ENCODE peak calls at places on chromosomes 3 and 15, in eight cellular contexts. D is AG04450, Z is aorta, R is PC-3, H is heart right ventricle, I is GM23248, N is tibial artery, A is iPS DF 6.9. L is an unnamed sample.

GRCh38 chr15:60648928-60649679 is 170.2 kb upstream of the ICE2 start:
- DNase-seq in H (no peak), N (no peak), R (no peak), A (no peak), I (no peak), Z (no peak), D (no peak), L (no peak)

GRCh38 chr15:50418041-50418583 is 6.1 kb upstream of the USP8 start:
- DNase-seq in R (no peak), D (no peak), A (no peak), N (no peak), H (no peak), I (peak; percentile 27), Z (no peak), L (no peak)

GRCh38 chr15:72168131-72168825 is 29.3 kb downstream of the GRAMD2A start:
- DNase-seq in D (no peak), A (no peak), Z (peak; percentile 49), I (no peak), N (no peak), R (peak; percentile 67), H (peak; percentile 23), L (no peak)

GRCh38 chr15:90620379-90621134 is 90.8 kb downstream of the CRTC3 start:
- DNase-seq in H (no peak), A (no peak), I (no peak), Z (no peak), R (no peak), D (no peak), N (no peak), L (no peak)

GRCh38 chr3:71101014-71101413 is 482.5 kb downstream of the FOXP1 start:
- DNase-seq in Z (no peak), R (peak; percentile 93), D (no peak), N (no peak), H (no peak), A (no peak), I (peak; percentile 87), L (no peak)

GRCh38 chr15:46059921-46060565 is 425.2 kb downstream of the SQOR start:
- DNase-seq in R (no peak), N (no peak), A (no peak), I (no peak), H (no peak), D (no peak), Z (no peak), L (no peak)

GRCh38 chr3:164155386-164155785 is 922.9 kb downstream of the SI start:
- DNase-seq in H (no peak), N (no peak), A (no peak), Z (no peak), R (peak; percentile 7), D (no peak), I (no peak), L (no peak)

GRCh38 chr15:90862964-90863721 is 5.2 kb upstream of the FURIN start:
- DNase-seq in R (peak; percentile 68), D (no peak), I (peak; percentile 73), A (no peak), N (no peak), H (no peak), Z (no peak), L (no peak)

GRCh38 chr3:188947401-188947982 is 224.3 kb upstream of the TPRG1 start:
- DNase-seq in H (peak; percentile 86), Z (peak; percentile 83), N (peak; percentile 93), R (peak; percentile 92), A (peak; percentile 66), D (no peak), I (peak; percentile 89), L (peak; percentile 94)

GRCh38 chr15:32786906-32787305 is 69.1 kb downstream of the GREM1 start:
- DNase-seq in H (no peak), Z (no peak), R (no peak), I (no peak), N (no peak), D (no peak), A (no peak), L (no peak)

GRCh38 chr3:21310891-21311290 is 440.1 kb downstream of the ZNF385D start:
- DNase-seq in N (no peak), I (no peak), A (no peak), D (no peak), Z (no peak), H (no peak), R (no peak), L (no peak)

GRCh38 chr15:56919708-56920637 is 1.5 kb downstream of the TCF12 start:
- DNase-seq in Z (peak; percentile 49), R (peak; percentile 23), N (peak; percentile 67), H (peak; percentile 23), A (no peak), I (peak; percentile 55), D (no peak), L (peak; percentile 51)

GRCh38 chr15:83209333-83209732 is 1.7 kb upstream of the HDGFL3 start:
- DNase-seq in R (no peak), D (no peak), H (no peak), A (no peak), Z (no peak), N (no peak), I (no peak), L (no peak)

GRCh38 chr3:157913751-157914150 is 192.5 kb downstream of the SHOX2 start:
- DNase-seq in A (no peak), I (peak; percentile 15), N (no peak), R (peak; percentile 34), H (no peak), Z (no peak), D (no peak), L (no peak)

GRCh38 chr15:78808550-78808949 is 2.7 kb downstream of the ADAMTS7 start:
- DNase-seq in D (no peak), R (peak; percentile 59), H (no peak), N (no peak), Z (no peak), I (peak; percentile 42), A (no peak), L (no peak)

GRCh38 chr15:99100245-99101173 is 4.4 kb upstream of the SYNM start:
- DNase-seq in A (no peak), N (peak; percentile 87), I (peak; percentile 87), R (peak; percentile 83), H (peak; percentile 85), Z (peak; percentile 86), D (no peak), L (peak; percentile 92)

GRCh38 chr3:3799173-3800075 is at the start of gene LRRN1:
- DNase-seq in H (peak; percentile 34), Z (peak; percentile 67), A (peak; percentile 64), I (peak; percentile 22), R (no peak), N (peak; percentile 74), D (no peak), L (peak; percentile 69)

GRCh38 chr3:99012051-99012450 is 110.6 kb upstream of the DCBLD2 start:
- DNase-seq in I (peak; percentile 8), N (peak; percentile 82), D (no peak), Z (peak; percentile 63), A (no peak), R (no peak), H (no peak), L (no peak)

GRCh38 chr3:153681057-153681456 is 440.1 kb upstream of the ARHGEF26 start:
- DNase-seq in R (no peak), A (no peak), N (no peak), H (no peak), Z (no peak), I (no peak), D (no peak), L (no peak)
- H3K27ac ChIP-seq in R (no peak overlapping the region), A (no peak overlapping the region), N (no peak overlapping the region), H (no peak overlapping the region), Z (no peak overlapping the region), I (no peak overlapping the region), D (no peak overlapping the region), L (no peak overlapping the region)

DNA sequence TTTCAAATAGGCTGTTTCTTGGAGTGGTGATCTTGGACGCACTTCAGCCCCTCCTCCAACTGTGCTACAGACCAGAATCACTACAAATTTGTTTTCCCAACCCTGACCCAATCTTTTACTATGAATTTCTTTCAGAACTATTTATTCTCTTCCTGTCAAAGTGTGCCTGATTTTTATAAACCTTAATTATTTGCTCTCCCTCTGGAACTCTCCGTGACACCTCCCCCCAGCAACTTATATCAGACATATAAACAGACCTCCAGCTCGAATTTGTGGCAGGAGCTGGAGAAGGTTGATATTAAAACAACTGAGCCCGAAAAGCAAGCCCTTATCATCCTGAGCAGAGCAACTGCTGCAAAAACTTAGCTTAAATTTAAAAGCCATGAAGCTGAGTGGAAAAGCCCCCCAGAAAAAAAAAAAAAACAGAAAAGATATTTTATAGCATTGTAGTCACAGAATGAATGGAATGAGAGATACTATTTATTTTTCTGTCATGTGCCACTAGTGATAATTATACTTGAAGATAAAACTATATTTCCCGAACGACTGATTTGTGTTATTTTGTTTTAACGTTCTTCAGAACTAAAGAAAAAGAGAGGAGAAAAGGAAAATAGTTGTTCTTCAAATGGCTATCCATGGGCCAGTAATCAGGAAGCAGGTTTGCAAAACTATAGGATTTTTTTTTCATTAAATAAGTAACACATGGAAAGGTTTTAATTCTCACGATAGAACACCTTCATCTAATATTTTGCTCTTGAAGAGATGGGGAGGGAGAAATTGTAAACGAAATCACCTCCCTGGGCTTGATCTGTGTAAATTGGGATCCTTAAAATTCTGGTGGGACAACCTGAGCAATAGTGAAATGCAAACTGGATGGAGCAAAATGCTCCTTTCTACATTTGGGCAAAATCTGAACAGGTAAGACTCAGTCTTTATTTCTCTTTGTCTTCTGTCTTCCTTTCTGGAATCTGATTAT is 80.8 kb downstream of the NR2F2 start:
- DNase-seq in D (no peak), R (no peak), N (no peak), A (no peak), H (no peak), I (no peak), Z (no peak), L (no peak)
- H3K27me3 ChIP-seq in D (peaks cover 81% of the 10 kb centered on the region), R (peaks cover 98% of the 10 kb centered on the region), N (peaks cover 91% of the 10 kb centered on the region), A (peaks cover 92% of the 10 kb centered on the region), H (peaks cover 100% of the 10 kb centered on the region), I (peaks cover 100% of the 10 kb centered on the region), Z (peaks cover 5% of the 10 kb centered on the region), L (peaks cover 100% of the 10 kb centered on the region)

GRCh38 chr3:44996556-44996969 is 20.5 kb downstream of the EXOSC7 start:
- DNase-seq in D (no peak), A (no peak), Z (no peak), N (no peak), I (no peak), R (no peak), H (no peak), L (no peak)
- H3K27ac ChIP-seq in D (no peak overlapping the region), A (no peak overlapping the region), Z (no peak overlapping the region), N (peak overlapping the region; percentile 53), I (no peak overlapping the region), R (no peak overlapping the region), H (no peak overlapping the region), L (no peak overlapping the region)

GRCh38 chr3:129587061-129587460 is 19.4 kb downstream of the PLXND1 start:
- DNase-seq in A (no peak), D (no peak), R (no peak), H (no peak), Z (peak; percentile 81), N (no peak), I (peak; percentile 66), L (peak; percentile 62)

GRCh38 chr3:129583289-129583688 is 23.2 kb downstream of the PLXND1 start:
- DNase-seq in N (no peak), R (no peak), I (no peak), Z (no peak), H (no peak), A (no peak), D (no peak), L (no peak)

GRCh38 chr3:129582799-129583198 is 23.7 kb downstream of the PLXND1 start:
- DNase-seq in R (no peak), D (no peak), A (no peak), H (no peak), I (no peak), N (no peak), Z (no peak), L (no peak)

GRCh38 chr3:129585949-129586657 is 20.4 kb downstream of the PLXND1 start:
- DNase-seq in A (no peak), N (no peak), Z (no peak), D (no peak), H (no peak), I (no peak), R (no peak), L (no peak)

GRCh38 chr3:129584631-129585030 is 21.8 kb downstream of the PLXND1 start:
- DNase-seq in Z (no peak), A (no peak), R (no peak), N (no peak), I (no peak), D (no peak), H (no peak), L (no peak)
- H3K27me3 ChIP-seq in Z (no peaks in the 10 kb centered on the region), A (no peaks in the 10 kb centered on the region), R (no peaks in the 10 kb centered on the region), N (no peaks in the 10 kb centered on the region), I (no peaks in the 10 kb centered on the region), D (no peaks in the 10 kb centered on the region), H (no peaks in the 10 kb centered on the region), L (peaks cover 2% of the 10 kb centered on the region)

L was measured in psoas muscle.